ENCODE peak calls at places on chromosomes 16 and 17, in four cellular contexts. M is HepG2, L is GM12878, W is SK-N-SH. D is an unnamed sample.
A peak's percentile ranks its signal among the peaks of the same experiment; 100 is the strongest.

GRCh38 chr17:65987988-65988387 is 203.9 kb downstream of the CEP112 start:
- DNase-seq in M (peak; percentile 76), W (no peak), L (peak; percentile 5), D (peak; percentile 46)

GRCh38 chr17:47733047-47733413 is at the start of gene TBX21:
- DNase-seq in L (no peak), M (peak; percentile 73), W (peak; percentile 93), D (no peak)

GRCh38 chr16:473046-474043 is 47.9 kb downstream of the RAB11FIP3 start:
- DNase-seq in W (no peak), L (no peak), M (no peak), D (no peak)

GRCh38 chr17:83144421-83145357 is 65.3 kb downstream of the METRNL start:
- DNase-seq in M (no peak), L (no peak), W (no peak), D (no peak)

GRCh38 chr16:55367796-55368195 is 43.8 kb downstream of the IRX6 start:
- DNase-seq in M (no peak), L (no peak), W (no peak), D (no peak)

GRCh38 chr16:53220585-53220984 is 165.8 kb downstream of the CHD9 start:
- DNase-seq in M (peak; percentile 20), L (no peak), W (peak; percentile 7), D (peak; percentile 16)

GRCh38 chr16:65790768-65791167 is 575.7 kb upstream of the CDH5 start:
- DNase-seq in L (no peak), W (no peak), M (no peak), D (no peak)

GRCh38 chr16:1333149-1333812 is at the start of gene BAIAP3:
- DNase-seq in M (no peak), L (no peak), W (peak; percentile 92), D (peak; percentile 66)

GRCh38 chr17:61408151-61409041 is 8.8 kb downstream of the TBX2 start:
- DNase-seq in M (no peak), W (peak; percentile 44), L (no peak), D (no peak)

GRCh38 chr17:63998050-63998720 is at the start of gene PRR29:
- DNase-seq in W (peak; percentile 100), L (no peak), M (peak; percentile 66), D (peak; percentile 92)

DNA sequence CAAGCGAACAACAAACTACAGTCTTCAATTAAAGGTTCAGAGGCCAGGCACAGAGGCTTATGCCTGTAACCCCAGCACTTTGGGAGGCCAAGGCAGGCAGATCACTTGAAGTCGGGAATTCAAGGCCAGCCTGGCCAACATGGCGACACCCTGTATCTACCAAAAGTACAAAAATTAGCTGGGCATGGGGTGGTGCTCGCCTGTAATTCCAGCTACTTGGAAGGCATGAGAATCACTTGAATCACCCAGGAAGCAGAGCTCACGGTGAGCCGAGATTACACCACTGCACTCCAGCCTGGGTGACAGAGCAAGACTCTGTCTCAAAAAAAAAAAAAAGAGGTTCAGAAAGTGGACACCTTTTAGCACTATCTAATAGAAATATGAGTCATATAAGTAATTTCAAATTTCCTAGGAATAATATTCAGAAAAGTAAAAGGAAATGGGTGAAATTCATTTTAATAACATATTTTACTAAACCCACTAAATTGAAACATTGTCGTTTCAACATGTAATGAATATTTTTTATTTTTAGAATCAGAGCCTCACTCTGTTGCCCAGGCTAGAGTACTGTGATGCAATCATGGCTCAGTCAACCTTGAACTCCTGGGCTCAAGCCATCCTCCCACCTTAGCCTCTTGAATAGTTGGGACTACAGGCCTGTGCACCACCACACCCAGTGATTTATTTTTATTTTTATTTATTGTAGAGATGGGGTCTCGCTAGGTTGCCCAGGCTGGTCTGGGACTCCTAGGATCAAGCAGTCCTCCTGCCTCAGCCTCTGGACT is 15.2 kb upstream of the MARCHF10 start:
- DNase-seq in L (no peak), M (no peak), W (no peak), D (no peak)
- TF ChIP-seq JUND in L (no peak), M (no peak), W (no peak), D (no peak)

GRCh38 chr17:1162116-1162855 is 17.5 kb downstream of the ABR start:
- DNase-seq in W (no peak), M (no peak), L (no peak), D (no peak)

GRCh38 chr17:1160591-1161041 is 19.2 kb downstream of the ABR start:
- DNase-seq in M (no peak), L (no peak), W (no peak), D (no peak)

GRCh38 chr17:1168537-1169234 is 11.1 kb downstream of the ABR start:
- DNase-seq in W (peak; percentile 52), M (no peak), L (no peak), D (no peak)

GRCh38 chr17:1165836-1166235 is 13.9 kb downstream of the ABR start:
- DNase-seq in M (no peak), W (no peak), L (no peak), D (no peak)

GRCh38 chr17:1164935-1165556 is 14.7 kb downstream of the ABR start:
- DNase-seq in L (no peak), W (no peak), M (no peak), D (no peak)
- TF ChIP-seq JUND in L (no peak), W (no peak), M (no peak), D (no peak)

DNA sequence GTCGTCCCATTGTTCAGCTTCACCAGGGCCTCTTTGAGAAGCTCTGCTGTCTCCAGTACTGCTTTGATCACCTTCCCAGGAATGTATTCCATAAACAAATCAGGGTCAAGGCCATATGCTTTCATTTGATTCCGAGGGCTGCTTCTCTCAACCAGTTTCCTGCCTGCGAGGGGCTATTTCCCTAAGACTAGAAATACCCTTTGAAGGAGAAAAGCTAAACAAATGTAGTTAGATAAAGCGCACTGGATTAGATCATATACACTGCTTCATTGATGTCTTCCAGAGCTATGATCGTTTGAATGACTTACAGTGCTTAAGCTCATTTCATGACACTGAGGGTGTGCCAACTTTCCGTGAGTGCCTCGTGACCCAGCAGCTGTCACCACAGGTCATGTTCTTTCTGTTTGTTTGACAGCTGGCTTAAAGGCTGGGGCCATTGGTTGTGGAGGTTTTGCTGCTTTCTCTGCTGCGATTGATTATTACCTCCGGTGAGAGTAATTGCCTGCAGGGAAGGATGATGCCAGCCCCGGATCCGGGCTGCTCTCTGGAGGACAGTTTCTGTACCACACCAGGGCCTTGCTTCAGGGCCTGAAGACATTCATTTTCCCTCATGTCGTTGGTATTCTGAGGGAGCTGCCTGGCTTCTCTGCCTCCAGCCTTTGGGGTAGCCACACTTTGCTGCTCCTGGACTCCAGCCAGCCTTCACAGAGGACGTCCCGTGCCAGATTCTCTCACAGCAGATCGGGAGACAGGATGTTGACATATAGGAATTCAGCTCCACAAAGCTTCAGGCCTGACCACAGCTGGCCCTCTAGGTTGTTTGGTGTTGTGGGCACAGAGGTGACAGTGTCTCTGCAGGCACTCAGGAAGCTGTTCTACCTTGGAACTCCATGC is 3.9 kb downstream of the TIMM22 start:
- DNase-seq in L (no peak), W (no peak), M (peak; percentile 56), D (peak; percentile 30)
- TF ChIP-seq JUND in L (no peak), W (no peak), M (no peak), D (no peak)

GRCh38 chr17:70314096-70314495 is 144.8 kb downstream of the KCNJ2 start:
- DNase-seq in M (no peak), W (no peak), L (no peak), D (no peak)
- TF ChIP-seq JUND in M (no peak), W (no peak), L (no peak), D (no peak)

DNA sequence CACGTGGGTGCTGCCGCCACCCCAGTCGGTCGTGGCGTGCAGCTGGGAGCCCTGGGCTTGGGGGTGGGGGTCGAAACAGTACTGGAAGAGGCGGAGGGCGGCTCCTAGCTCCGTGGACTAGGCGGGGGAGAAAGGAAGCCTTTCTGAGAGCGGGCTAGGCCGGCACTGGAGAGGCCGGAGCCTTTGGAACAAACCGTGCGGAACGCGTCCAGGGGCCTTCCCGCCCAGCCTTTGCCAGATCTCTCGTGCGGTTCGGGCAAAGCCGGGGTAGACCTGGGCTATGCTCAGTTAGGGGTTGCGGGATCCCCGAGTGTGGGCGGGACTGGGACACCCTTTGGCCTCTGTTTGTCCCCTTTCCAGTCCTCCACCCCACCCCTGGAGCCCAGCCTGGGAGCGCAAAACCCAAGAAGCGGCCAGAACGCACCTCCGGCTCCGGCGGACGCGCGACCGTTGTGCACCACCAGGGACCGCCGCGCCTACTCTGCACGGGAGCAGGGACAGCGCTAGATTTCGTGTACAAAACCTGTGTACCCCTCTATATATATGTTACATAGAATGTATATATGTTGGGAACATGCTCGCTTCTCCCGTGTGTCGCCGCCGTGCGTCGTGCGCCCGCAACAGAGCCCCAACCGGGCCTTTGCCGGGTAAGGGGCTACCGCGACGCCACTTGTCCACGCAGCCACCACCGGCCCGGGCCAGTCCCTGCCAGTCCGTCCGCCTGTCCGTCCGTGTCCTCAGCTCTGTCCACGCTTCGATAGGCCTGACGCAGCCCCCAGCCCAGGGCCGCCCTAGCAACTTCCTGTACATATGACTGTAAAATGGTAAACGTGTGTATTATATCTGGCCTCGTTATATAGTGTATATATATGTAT is 26.2 kb downstream of the SREBF1 start:
- DNase-seq in W (no peak), M (no peak), L (no peak), D (no peak)
- TF ChIP-seq JUND in W (no peak), M (no peak), L (no peak), D (no peak)

GRCh38 chr17:20967776-20968175 is 75.0 kb downstream of the USP22 start:
- DNase-seq in M (no peak), W (no peak), L (no peak), D (no peak)

GRCh38 chr17:20961551-20961950 is 81.3 kb downstream of the USP22 start:
- DNase-seq in W (no peak), L (no peak), M (no peak), D (no peak)

GRCh38 chr17:20968913-20969616 is 73.7 kb downstream of the USP22 start:
- DNase-seq in L (no peak), M (no peak), W (no peak), D (no peak)

GRCh38 chr17:20966869-20967268 is 75.9 kb downstream of the USP22 start:
- DNase-seq in W (no peak), L (no peak), M (no peak), D (no peak)

DNA sequence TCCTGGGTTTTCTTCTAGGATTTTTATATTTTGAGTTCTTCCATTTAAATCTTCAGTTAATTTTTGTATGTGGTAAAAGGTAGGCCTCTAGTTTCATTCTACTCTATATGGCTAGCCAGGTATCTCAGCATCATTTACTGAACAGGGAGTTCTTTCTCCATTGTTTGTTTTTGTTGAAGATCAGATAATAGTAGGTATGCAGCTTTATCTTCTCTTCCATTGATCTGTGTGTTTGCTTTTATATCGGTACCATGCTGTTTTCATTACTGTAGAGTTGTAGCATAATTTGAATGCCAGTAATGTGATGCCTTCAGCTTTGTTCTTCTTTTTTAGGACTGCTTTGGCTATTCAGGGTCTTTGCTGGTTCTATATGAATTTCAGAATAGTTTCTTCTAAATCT is 77.3 kb downstream of the USP22 start:
- DNase-seq in M (peak; percentile 27), W (no peak), L (no peak), D (peak; percentile 9)
- TF ChIP-seq JUND in M (no peak), W (no peak), L (no peak), D (no peak)

DNA sequence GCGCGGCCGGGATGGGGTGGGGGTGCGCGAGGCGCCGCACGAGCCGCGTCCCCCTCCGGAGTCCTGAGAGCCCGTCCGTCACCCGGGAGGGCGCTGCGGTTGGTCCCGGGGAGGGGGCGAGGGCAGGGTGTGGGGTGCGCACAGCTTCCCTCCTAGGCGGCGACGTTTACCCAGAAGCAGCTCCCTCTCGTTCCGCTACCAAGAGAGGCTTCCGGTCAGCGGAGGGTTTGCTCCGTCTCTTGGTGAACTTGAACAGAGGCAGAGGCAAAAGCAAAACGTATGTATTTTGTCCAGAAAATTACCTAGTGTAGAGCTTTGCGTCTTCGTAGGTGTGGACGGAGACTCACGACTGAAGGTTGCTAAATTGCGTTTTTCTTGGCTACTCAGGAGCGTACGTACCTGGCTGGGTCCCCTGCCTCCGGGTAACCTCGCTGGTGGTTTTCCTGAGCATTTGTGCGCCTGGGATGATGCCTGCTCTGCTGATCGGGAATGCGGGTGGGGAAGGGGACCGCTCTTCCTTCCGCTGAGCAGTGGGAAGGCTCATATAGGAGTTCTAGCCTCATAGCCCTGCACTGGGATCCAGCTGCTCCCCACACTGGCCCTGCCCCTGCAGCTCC is 824 bp downstream of the WSCD1 start:
- DNase-seq in L (no peak), M (no peak), W (peak; percentile 55), D (no peak)
- TF ChIP-seq JUND in L (no peak), M (no peak), W (no peak), D (no peak)

GRCh38 chr17:81556175-81556691 is 4.1 kb upstream of the FAAP100 start:
- DNase-seq in W (no peak), L (no peak), M (peak; percentile 45), D (no peak)
- TF ChIP-seq JUND in W (peak; percentile 22), L (no peak), M (no peak), D (no peak)